ENCODE peak calls at places on chromosomes 13 and 19, in eight cellular contexts. V is cardiac muscle cell, F is A549, P is colonic mucosa, T is keratinocyte, L is GM12864, M is fibroblast of lung, K is MCF 10A. E is an unnamed sample.
A peak's percentile ranks its signal among the peaks of the same experiment; 100 is the strongest.

GRCh38 chr13:40402931-40403412 is 263.5 kb downstream of the FOXO1 start:
- DNase-seq in V (no peak), T (no peak), F (peak; percentile 59), M (peak; percentile 90), L (no peak), K (peak; percentile 36), P (no peak), E (no peak)

GRCh38 chr19:47305309-47305751 is 4.3 kb upstream of the C5AR1 start:
- DNase-seq in F (peak; percentile 92), M (peak; percentile 79), K (peak; percentile 84), V (peak; percentile 62), P (peak; percentile 75), L (peak; percentile 46), T (no peak), E (peak; percentile 57)

GRCh38 chr13:47897411-47898050 is 103.5 kb downstream of the SUCLA2 start:
- DNase-seq in T (no peak), K (peak; percentile 47), F (no peak), M (peak; percentile 86), L (no peak), V (no peak), P (no peak), E (no peak)

GRCh38 chr19:17209126-17210036 is 5.8 kb upstream of the USE1 start:
- DNase-seq in T (no peak), M (peak; percentile 36), L (peak; percentile 47), P (peak; percentile 39), F (peak; percentile 79), K (peak; percentile 33), V (peak; percentile 45), E (peak; percentile 76)

GRCh38 chr13:39998166-39998565 is 342.7 kb downstream of the COG6 start:
- DNase-seq in P (no peak), V (no peak), K (no peak), T (no peak), F (no peak), M (no peak), L (no peak), E (no peak)

GRCh38 chr19:11067356-11068113 is 21.7 kb upstream of the LDLR start:
- DNase-seq in L (no peak), P (no peak), K (no peak), F (no peak), T (no peak), V (no peak), M (peak; percentile 13), E (no peak)

GRCh38 chr13:93505104-93505952 is 278.7 kb downstream of the GPC6 start:
- DNase-seq in M (peak; percentile 64), K (no peak), V (peak; percentile 36), P (no peak), T (no peak), F (no peak), L (no peak), E (no peak)

GRCh38 chr19:33385956-33386355 is 12.4 kb downstream of the CEBPG start:
- DNase-seq in L (no peak), M (no peak), K (no peak), V (no peak), T (no peak), P (no peak), F (no peak), E (no peak)

GRCh38 chr19:52942371-52943133 is 19.3 kb upstream of the ZNF888 start:
- DNase-seq in K (peak; percentile 86), F (no peak), M (peak; percentile 81), V (peak; percentile 90), T (peak; percentile 26), L (peak; percentile 54), P (peak; percentile 98), E (peak; percentile 96)

GRCh38 chr19:510606-511100 is 3.4 kb downstream of the TPGS1 start:
- DNase-seq in L (peak; percentile 75), P (peak; percentile 88), V (peak; percentile 92), K (peak; percentile 88), F (peak; percentile 87), M (peak; percentile 75), T (peak; percentile 59), E (peak; percentile 88)

GRCh38 chr19:2294377-2295335 is 12.7 kb upstream of the PEAK3 start:
- DNase-seq in L (no peak), K (no peak), F (no peak), V (no peak), M (peak; percentile 59), T (no peak), P (no peak), E (no peak)

GRCh38 chr13:60583196-60583908 is 186.3 kb downstream of the TDRD3 start:
- DNase-seq in F (no peak), L (no peak), T (no peak), K (peak; percentile 64), M (peak; percentile 85), P (peak; percentile 19), V (no peak), E (no peak)

GRCh38 chr19:33727331-33728028 is 69.2 kb upstream of the KCTD15 start:
- DNase-seq in M (no peak), P (no peak), T (no peak), V (no peak), F (no peak), K (no peak), L (no peak), E (no peak)

GRCh38 chr13:39910833-39911232 is 255.4 kb downstream of the COG6 start:
- DNase-seq in K (peak; percentile 8), F (no peak), V (no peak), L (no peak), M (peak; percentile 34), P (no peak), T (no peak), E (no peak)

GRCh38 chr19:8702350-8702749 is 3.8 kb upstream of the ACTL9 start:
- DNase-seq in M (no peak), P (no peak), V (no peak), F (no peak), L (no peak), T (no peak), K (no peak), E (no peak)

GRCh38 chr13:21965095-21965494 is 294.2 kb downstream of the FGF9 start:
- DNase-seq in V (no peak), P (no peak), L (no peak), K (no peak), F (no peak), M (no peak), T (no peak), E (no peak)

GRCh38 chr13:36094478-36094877 is 36.7 kb downstream of the DCLK1 start:
- DNase-seq in P (no peak), T (no peak), L (no peak), F (no peak), V (no peak), K (no peak), M (no peak), E (no peak)
- TF ChIP-seq CTCF in P (no peak), T (no peak), L (no peak), F (no peak), V (no peak), K (no peak), M (no peak), E (no peak)

GRCh38 chr13:90233933-90234672 is 1113.4 kb upstream of the MIR17HG start:
- DNase-seq in V (no peak), F (no peak), L (no peak), K (no peak), T (no peak), M (no peak), P (no peak), E (no peak)
- TF ChIP-seq CTCF in V (no peak), F (no peak), L (no peak), K (no peak), T (no peak), M (no peak), P (no peak), E (no peak)

GRCh38 chr19:45464861-45465427 is 2.9 kb upstream of the FOSB start:
- DNase-seq in P (no peak), K (no peak), M (no peak), F (peak; percentile 58), T (no peak), V (no peak), L (no peak), E (no peak)
- TF ChIP-seq CTCF in P (no peak), K (no peak), M (no peak), F (no peak), T (peak; percentile 0), V (no peak), L (no peak), E (no peak)

DNA sequence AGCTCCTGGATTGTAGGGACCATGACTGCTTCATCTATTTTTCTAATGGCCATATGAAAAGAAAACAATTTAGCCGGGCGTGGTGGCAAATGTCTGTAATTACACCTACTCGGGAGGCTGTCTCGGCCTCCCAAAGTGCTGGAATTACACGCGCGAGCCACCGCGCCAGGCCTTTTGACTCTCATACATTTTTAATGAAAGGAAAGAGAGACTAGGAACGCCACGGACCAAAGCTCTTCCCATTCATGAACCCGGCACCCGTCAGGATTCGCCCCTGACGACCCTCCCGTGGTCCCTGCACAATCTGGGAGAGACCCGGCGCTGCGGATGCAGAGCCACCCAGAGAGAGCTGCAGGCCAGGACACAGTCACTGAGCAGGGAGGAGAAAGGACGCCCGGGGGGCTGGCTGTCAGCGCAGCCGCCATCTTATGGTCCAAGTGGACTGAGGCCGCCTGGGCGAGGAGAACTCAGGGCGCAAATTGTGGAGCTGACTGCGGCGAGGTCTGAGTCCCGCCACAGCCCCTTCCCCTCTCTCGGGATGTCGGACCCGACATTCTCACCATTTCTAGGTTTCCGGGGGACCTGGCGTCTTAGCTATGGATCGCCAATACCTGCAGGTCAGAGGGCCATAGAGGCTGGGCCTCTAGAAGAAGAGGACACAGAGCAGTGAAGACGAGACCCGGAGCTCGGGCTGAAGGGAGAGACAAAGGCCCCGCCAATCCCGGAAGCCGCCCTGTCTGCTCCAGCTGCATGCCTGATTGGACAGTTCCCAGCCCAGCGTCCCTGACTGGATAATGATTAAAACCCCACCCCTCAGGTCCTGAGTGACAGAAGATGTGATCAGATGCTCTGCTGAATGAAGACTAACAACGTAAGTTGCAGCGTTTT is at the start of gene ZNF681:
- DNase-seq in F (peak; percentile 21), V (peak; percentile 92), K (no peak), P (peak; percentile 94), M (peak; percentile 92), T (no peak), L (peak; percentile 85), E (peak; percentile 79)
- TF ChIP-seq CTCF in F (no peak), V (peak; percentile 10), K (no peak), P (peak; percentile 16), M (no peak), T (no peak), L (peak; percentile 27), E (no peak)

E was measured in GM10248.